ENCODE peak calls at places on chromosomes 2 and 18, in ten cellular contexts. G, S, X, H, L, M, C, B, J and F are unnamed samples.

GRCh38 chr2:188475945-188476344 is 184.3 kb downstream of the GULP1 start:
- DNase-seq in G (no peak), S (no peak), X (no peak), H (peak), L (no peak), M (no peak), C (no peak), B (peak), J (no peak), F (no peak)

GRCh38 chr2:151063271-151063670 is 198.4 kb downstream of the RBM43 start:
- DNase-seq in G (no peak), S (no peak), X (no peak), H (no peak), L (no peak), M (no peak), C (no peak), B (no peak), J (no peak), F (no peak)

GRCh38 chr2:239762106-239762505 is 263.0 kb downstream of the NDUFA10 start:
- DNase-seq in G (no peak), S (no peak), X (no peak), H (no peak), L (no peak), M (no peak), C (no peak), B (no peak), J (no peak), F (no peak)

GRCh38 chr2:181673178-181673577 is 7.1 kb downstream of the NEUROD1 start:
- DNase-seq in G (no peak), S (no peak), X (no peak), H (peak), L (no peak), M (no peak), C (no peak), B (no peak), J (no peak), F (no peak)

GRCh38 chr2:173002751-173003541 is 72.7 kb upstream of the MAP3K20 start:
- DNase-seq in G (no peak), S (no peak), X (no peak), H (no peak), L (no peak), M (no peak), C (no peak), B (no peak), J (no peak), F (no peak)

GRCh38 chr2:20432714-20433113 is 14.2 kb upstream of the RHOB start:
- DNase-seq in G (no peak), S (no peak), X (no peak), H (no peak), L (no peak), M (no peak), C (no peak), B (no peak), J (no peak), F (no peak)

GRCh38 chr2:102502576-102502975 is 29.6 kb downstream of the SLC9A4 start:
- DNase-seq in G (no peak), S (no peak), X (no peak), H (no peak), L (no peak), M (no peak), C (no peak), B (no peak), J (no peak), F (no peak)

GRCh38 chr2:12796617-12797016 is 79.9 kb downstream of the TRIB2 start:
- DNase-seq in G (no peak), S (no peak), X (no peak), H (no peak), L (peak), M (no peak), C (no peak), B (no peak), J (no peak), F (no peak)

GRCh38 chr18:12990128-12990485 is 1.1 kb upstream of the CEP192 start:
- DNase-seq in G (peak), S (no peak), X (no peak), H (no peak), L (no peak), M (no peak), C (no peak), B (no peak), J (peak), F (no peak)

GRCh38 chr2:27990030-27990590 is 99.6 kb downstream of the BABAM2 start:
- DNase-seq in G (no peak), S (no peak), X (no peak), H (peak), L (no peak), M (no peak), C (no peak), B (peak), J (no peak), F (no peak)

GRCh38 chr18:48728204-48728833 is 189.5 kb downstream of the CTIF start:
- DNase-seq in G (no peak), S (no peak), X (no peak), H (no peak), L (no peak), M (no peak), C (no peak), B (peak), J (no peak), F (no peak)

GRCh38 chr2:108853421-108853820 is 66.8 kb downstream of the CCDC138 start:
- DNase-seq in G (no peak), S (no peak), X (no peak), H (no peak), L (no peak), M (no peak), C (no peak), B (no peak), J (no peak), F (no peak)

GRCh38 chr2:164920430-164920829 is 34.9 kb downstream of the SLC38A11 start:
- DNase-seq in G (no peak), S (no peak), X (no peak), H (no peak), L (no peak), M (no peak), C (no peak), B (peak), J (no peak), F (no peak)

GRCh38 chr2:37201766-37202165 is 5.5 kb downstream of the CEBPZOS start:
- DNase-seq in G (no peak), S (no peak), X (no peak), H (no peak), L (no peak), M (no peak), C (peak), B (no peak), J (peak), F (no peak)

GRCh38 chr2:111200333-111200879 is 79.7 kb downstream of the BCL2L11 start:
- DNase-seq in G (no peak), S (no peak), X (no peak), H (no peak), L (no peak), M (no peak), C (no peak), B (no peak), J (no peak), F (no peak)

GRCh38 chr2:232142049-232142448 is 180.5 kb downstream of the DIS3L2 start:
- DNase-seq in G (no peak), S (no peak), X (no peak), H (peak), L (peak), M (no peak), C (no peak), B (peak), J (no peak), F (peak)

GRCh38 chr2:223386984-223387383 is 215.2 kb downstream of the SCG2 start:
- DNase-seq in G (no peak), S (no peak), X (no peak), H (no peak), L (no peak), M (no peak), C (no peak), B (no peak), J (no peak), F (no peak)

GRCh38 chr2:40098786-40099470 is 319.9 kb upstream of the THUMPD2 start:
- DNase-seq in G (no peak), S (no peak), X (no peak), H (no peak), L (no peak), M (no peak), C (no peak), B (no peak), J (no peak), F (no peak)

GRCh38 chr2:96537066-96537733 is 648 bp downstream of the ARID5A start:
- DNase-seq in G (peak), S (peak), X (peak), H (no peak), L (peak), M (peak), C (peak), B (peak), J (peak), F (peak)

GRCh38 chr18:77102246-77103040 is 30.1 kb downstream of the MBP start:
- DNase-seq in G (no peak), S (no peak), X (no peak), H (no peak), L (no peak), M (no peak), C (no peak), B (peak), J (no peak), F (no peak)

GRCh38 chr2:236434593-236434992 is 135.0 kb upstream of the ACKR3 start:
- DNase-seq in G (no peak), S (no peak), X (no peak), H (no peak), L (no peak), M (no peak), C (no peak), B (no peak), J (no peak), F (no peak)

GRCh38 chr2:104755026-104755856 is 98.7 kb upstream of the POU3F3 start:
- DNase-seq in G (no peak), S (no peak), X (no peak), H (no peak), L (no peak), M (no peak), C (no peak), B (no peak), J (no peak), F (no peak)